ENCODE peak calls at places on chromosomes 4 and X, in four cellular contexts. T is heart left ventricle, B is A549, M is ascending aorta. P is an unnamed sample.

GRCh38 chrX:78658851-78659744 is at the start of gene RTL3:
- DNase-seq in T (no peak), M (no peak), B (no peak), P (no peak)

GRCh38 chrX:154505726-154506125 is 10.3 kb downstream of the FAM3A start:
- DNase-seq in T (no peak), M (no peak), B (no peak), P (no peak)

GRCh38 chr4:38132140-38132673 is 172.0 kb downstream of the PTTG2 start:
- DNase-seq in M (peak; percentile 30), B (no peak), T (peak; percentile 49), P (peak; percentile 99)

GRCh38 chr4:56698329-56698728 is 17.2 kb upstream of the HOPX start:
- DNase-seq in T (no peak), M (no peak), B (no peak), P (no peak)

GRCh38 chr4:80101768-80102116 is 28.7 kb upstream of the ANTXR2 start:
- DNase-seq in B (no peak), T (no peak), M (no peak), P (no peak)

GRCh38 chr4:5033266-5033945 is 14.1 kb upstream of the CYTL1 start:
- DNase-seq in T (peak; percentile 33), B (no peak), M (no peak), P (no peak)

GRCh38 chr4:154417358-154417673 is 74.3 kb downstream of the DCHS2 start:
- DNase-seq in T (no peak), M (no peak), B (no peak), P (no peak)

GRCh38 chr4:3422241-3422801 is 19.4 kb upstream of the HGFAC start:
- DNase-seq in B (no peak), T (no peak), M (no peak), P (no peak)

GRCh38 chr4:124753941-124754581 is 41.5 kb upstream of the ANKRD50 start:
- DNase-seq in M (no peak), T (no peak), B (peak; percentile 19), P (no peak)

GRCh38 chr4:56051710-56052075 is 102.9 kb downstream of the CEP135 start:
- DNase-seq in M (no peak), B (no peak), T (no peak), P (no peak)

GRCh38 chr4:93183589-93183988 is 645.0 kb upstream of the ATOH1 start:
- DNase-seq in B (no peak), T (no peak), M (no peak), P (no peak)

GRCh38 chrX:153830632-153831434 is 489 bp upstream of the PDZD4 start:
- DNase-seq in M (no peak), B (no peak), T (no peak), P (no peak)

GRCh38 chr4:91220315-91220714 is 1083.5 kb upstream of the GRID2 start:
- DNase-seq in T (no peak), B (no peak), M (no peak), P (no peak)

GRCh38 chr4:121726642-121727268 is 30.0 kb upstream of the ANXA5 start:
- DNase-seq in M (no peak), B (peak; percentile 61), T (no peak), P (peak; percentile 55)

GRCh38 chr4:68245594-68245993 is at the start of gene TMPRSS11B:
- DNase-seq in M (no peak), T (no peak), B (no peak), P (no peak)

GRCh38 chr4:26131711-26132110 is 189.1 kb upstream of the RBPJ start:
- DNase-seq in T (no peak), M (no peak), B (no peak), P (peak; percentile 78)

GRCh38 chr4:89797117-89797516 is 39.8 kb downstream of the SNCA start:
- DNase-seq in T (peak; percentile 18), B (peak; percentile 1), M (no peak), P (no peak)

DNA sequence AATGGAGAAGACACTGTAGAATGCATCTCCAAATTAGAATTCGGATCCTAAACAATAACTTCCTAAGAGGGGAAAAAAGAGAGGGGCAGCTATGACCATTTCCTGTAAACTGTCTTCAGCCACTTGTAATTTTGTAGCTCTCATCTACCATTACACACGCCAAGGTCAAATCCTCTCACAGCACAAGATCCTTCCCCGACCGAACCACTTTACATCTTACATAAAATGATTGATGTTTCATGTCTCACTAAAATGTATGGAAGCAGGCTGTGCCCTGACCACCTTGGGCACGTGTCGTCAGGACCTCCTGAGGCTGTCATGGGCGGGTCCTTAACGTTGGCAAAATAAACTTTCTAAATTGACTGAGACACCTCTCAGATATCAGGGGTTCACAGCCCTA is 24.1 kb upstream of the PBDC1 start:
- DNase-seq in M (no peak), B (peak; percentile 51), T (peak; percentile 18), P (no peak)
- H3K4me3 ChIP-seq in M (peak overlapping the region; percentile 17), B (peak overlapping the region; percentile 37), T (peak overlapping the region; percentile 17), P (peak overlapping the region; percentile 42)

DNA sequence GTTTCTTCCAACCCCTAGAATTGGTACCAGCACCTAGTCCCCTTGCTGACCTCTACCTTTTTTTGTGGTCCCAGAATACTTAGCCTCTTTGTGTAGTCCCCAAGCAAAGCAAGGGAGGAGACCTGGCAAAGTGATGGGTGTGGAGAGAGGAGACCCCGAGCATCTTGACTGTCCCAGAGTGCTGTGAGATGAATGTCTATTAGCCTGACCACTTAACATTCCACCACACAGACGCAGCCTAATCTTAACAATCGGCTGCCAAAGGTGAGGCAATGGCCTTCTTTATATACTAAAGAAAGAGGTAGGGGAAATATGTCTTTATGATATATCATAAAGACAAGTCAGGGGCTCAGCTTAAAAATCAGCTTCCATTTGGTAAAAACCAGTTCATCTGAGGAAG is 55.9 kb downstream of the TRIM2 start:
- DNase-seq in M (no peak), B (no peak), T (no peak), P (no peak)
- H3K4me3 ChIP-seq in M (no peak overlapping the region), B (no peak overlapping the region), T (no peak overlapping the region), P (no peak overlapping the region)

DNA sequence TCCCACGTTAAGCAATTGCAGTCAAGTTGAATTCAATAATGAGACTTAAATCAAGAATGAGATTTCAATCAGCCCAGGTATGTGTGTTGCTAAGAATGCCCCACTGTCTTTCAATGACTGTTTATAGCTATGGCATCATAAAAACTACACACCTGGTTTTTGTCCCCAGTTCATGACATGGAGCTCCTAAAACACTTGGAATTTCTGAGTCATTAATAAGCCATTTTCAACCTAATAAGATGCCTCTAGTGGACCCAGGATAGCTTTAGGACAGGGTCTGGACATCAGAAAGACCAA is 72.7 kb upstream of the STS start:
- DNase-seq in M (no peak), T (no peak), B (no peak), P (no peak)
- H3K4me3 ChIP-seq in M (no peak overlapping the region), T (no peak overlapping the region), B (no peak overlapping the region), P (no peak overlapping the region)

GRCh38 chrX:40176979-40177430 is 79.2 kb upstream of the BCOR start:
- DNase-seq in B (no peak), M (no peak), T (peak; percentile 27), P (no peak)
- H3K4me3 ChIP-seq in B (peak overlapping the region; percentile 58), M (peak overlapping the region; percentile 59), T (peak overlapping the region; percentile 61), P (peak overlapping the region; percentile 59)

DNA sequence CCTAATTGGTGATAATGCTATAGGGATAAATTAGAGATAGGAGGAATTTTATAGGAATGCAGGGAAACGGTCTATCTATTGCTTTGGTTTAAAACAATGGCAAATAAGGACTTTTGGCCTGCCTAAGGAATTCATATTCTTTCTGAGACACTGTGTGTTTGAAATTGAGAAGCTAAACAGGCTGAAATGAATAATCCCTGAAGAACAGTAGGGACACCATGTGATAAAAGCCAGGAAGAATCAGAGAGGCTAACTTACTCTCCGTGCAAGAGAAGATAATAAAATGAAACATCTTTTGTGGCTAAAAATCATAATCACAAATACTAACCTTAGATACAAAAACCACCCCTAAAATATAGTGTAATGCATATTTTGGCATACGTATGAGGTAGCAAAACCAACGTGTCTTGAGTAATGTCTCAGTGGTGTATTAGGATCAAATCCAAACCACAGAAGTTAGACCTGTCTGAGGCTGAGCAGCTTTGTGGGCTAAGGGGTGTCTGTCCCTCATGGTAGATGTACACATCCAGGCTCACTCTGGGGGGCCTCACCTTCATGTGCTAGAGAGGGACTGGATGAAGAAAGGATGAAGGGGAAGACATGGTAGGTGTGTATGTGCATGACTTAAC is 187.8 kb upstream of the TBC1D9 start:
- DNase-seq in M (no peak), T (no peak), B (no peak), P (no peak)
- H3K4me3 ChIP-seq in M (no peak overlapping the region), T (no peak overlapping the region), B (no peak overlapping the region), P (no peak overlapping the region)

GRCh38 chr4:6885953-6886557 is 23.6 kb upstream of the TBC1D14 start:
- DNase-seq in M (peak; percentile 50), B (peak; percentile 31), T (peak; percentile 63), P (no peak)
- H3K4me3 ChIP-seq in M (no peak overlapping the region), B (no peak overlapping the region), T (no peak overlapping the region), P (no peak overlapping the region)

DNA sequence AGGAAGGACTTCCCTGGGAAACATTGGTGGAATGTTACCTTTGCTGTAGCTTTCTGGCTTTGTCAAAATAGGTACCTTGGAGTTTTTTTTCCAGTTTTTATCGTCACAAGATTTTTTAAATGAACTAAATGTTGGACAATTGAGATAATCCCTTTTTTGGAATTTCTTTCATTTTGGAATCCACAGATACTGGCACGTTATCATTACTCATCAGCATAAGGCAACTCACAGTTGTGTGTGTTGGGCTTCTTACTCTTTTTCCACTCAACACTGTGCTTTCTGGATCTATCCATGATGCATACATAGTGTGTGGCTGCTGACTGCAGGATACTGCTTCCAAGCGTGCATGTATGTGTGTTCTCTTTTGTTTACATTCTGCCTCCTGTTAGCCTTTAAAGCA is 113.5 kb upstream of the FAM9A start:
- DNase-seq in M (no peak), T (no peak), B (no peak), P (no peak)
- H3K4me3 ChIP-seq in M (no peak overlapping the region), T (no peak overlapping the region), B (no peak overlapping the region), P (no peak overlapping the region)